ENCODE peak calls at places on chromosomes 16 and 17, in ten cellular contexts. A is testis; M is CD4-positive, CD25-positive, alpha-beta regulatory T cell; P is mesendoderm; Q is mucosa of descending colon; T is DND-41; G is tibial artery; J is colonic mucosa; E is left ventricle myocardium inferior; L is upper lobe of left lung. I is an unnamed sample. For H3K36me3 and H3K4me1, the result is how much of the 10 kb centered on the place peaks cover.

GRCh38 chr16:54171855-54172537 is 114.6 kb downstream of the IRX3 start:
- DNase-seq in A (no peak), M (no peak), P (peak), Q (no peak), T (no peak), G (no peak), J (no peak), E (no peak), L (no peak), I (no peak)

GRCh38 chr17:43140396-43141332 is 15.5 kb upstream of the BRCA1 start:
- DNase-seq in A (no peak), M (no peak), P (no peak), Q (no peak), T (no peak), G (no peak), J (no peak), E (no peak), L (no peak), I (no peak)

GRCh38 chr17:14833201-14833773 is 431.8 kb downstream of the PMP22 start:
- DNase-seq in A (no peak), M (no peak), P (no peak), Q (no peak), T (peak), G (no peak), J (no peak), E (no peak), L (no peak), I (no peak)

GRCh38 chr16:81198635-81199034 is 39.9 kb upstream of the BCO1 start:
- DNase-seq in A (no peak), M (no peak), P (no peak), Q (no peak), T (no peak), G (no peak), J (no peak), E (no peak), L (no peak), I (no peak)

GRCh38 chr17:18184143-18185007 is 747 bp downstream of the ALKBH5 start:
- DNase-seq in A (peak), M (peak), P (peak), Q (peak), T (peak), G (peak), J (peak), E (peak), L (peak), I (peak)

GRCh38 chr17:77322284-77322533 is 181.4 kb downstream of the SEC14L1 start:
- DNase-seq in A (no peak), M (no peak), P (no peak), Q (no peak), T (no peak), G (no peak), J (no peak), E (no peak), L (no peak), I (no peak)

GRCh38 chr17:64698725-64699124 is 36.6 kb upstream of the SMURF2 start:
- DNase-seq in A (no peak), M (no peak), P (no peak), Q (no peak), T (no peak), G (no peak), J (no peak), E (no peak), L (no peak), I (no peak)

GRCh38 chr17:76145231-76146052 is 4.4 kb upstream of the FOXJ1 start:
- DNase-seq in A (no peak), M (peak), P (no peak), Q (no peak), T (no peak), G (peak), J (no peak), E (no peak), L (no peak), I (no peak)

GRCh38 chr16:80027007-80027965 is 426.7 kb upstream of the MAF start:
- DNase-seq in A (peak), M (peak), P (peak), Q (peak), T (peak), G (peak), J (peak), E (peak), L (peak), I (peak)

GRCh38 chr17:19538095-19539039 is 4.7 kb downstream of the SLC47A1 start:
- DNase-seq in A (peak), M (no peak), P (no peak), Q (no peak), T (no peak), G (no peak), J (no peak), E (peak), L (no peak), I (no peak)

GRCh38 chr17:66954632-66955031 is 9.9 kb upstream of the CACNG4 start:
- DNase-seq in A (no peak), M (no peak), P (no peak), Q (no peak), T (no peak), G (no peak), J (no peak), E (no peak), L (no peak), I (no peak)

GRCh38 chr17:65857713-65858112 is 296.3 kb upstream of the AXIN2 start:
- DNase-seq in A (no peak), M (no peak), P (no peak), Q (no peak), T (no peak), G (no peak), J (no peak), E (no peak), L (no peak), I (no peak)

GRCh38 chr16:11292076-11292748 is 11.1 kb upstream of the PRM1 start:
- DNase-seq in A (no peak), M (no peak), P (no peak), Q (no peak), T (no peak), G (no peak), J (no peak), E (no peak), L (no peak), I (no peak)

GRCh38 chr16:85286970-85287814 is 174.9 kb upstream of the CIBAR2 start:
- DNase-seq in A (no peak), M (no peak), P (no peak), Q (no peak), T (no peak), G (peak), J (no peak), E (peak), L (peak), I (no peak)

GRCh38 chr17:62321451-62321850 is 58.9 kb upstream of the EFCAB3 start:
- DNase-seq in A (no peak), M (no peak), P (no peak), Q (no peak), T (no peak), G (no peak), J (no peak), E (no peak), L (no peak), I (no peak)

GRCh38 chr16:58324792-58325191 is 30.0 kb upstream of the PRSS54 start:
- DNase-seq in A (no peak), M (no peak), P (no peak), Q (no peak), T (no peak), G (no peak), J (no peak), E (no peak), L (no peak), I (no peak)

GRCh38 chr17:6471531-6472465 is 27.5 kb downstream of the PIMREG start:
- DNase-seq in A (no peak), M (no peak), P (peak), Q (no peak), T (no peak), G (no peak), J (no peak), E (no peak), L (no peak), I (peak)

GRCh38 chr16:89993377-89993776 is 25.9 kb downstream of the DBNDD1 start:
- DNase-seq in A (no peak), M (no peak), P (no peak), Q (no peak), T (no peak), G (no peak), J (no peak), E (no peak), L (no peak), I (no peak)

GRCh38 chr16:58028168-58028455 is 2.6 kb downstream of the MMP15 start:
- DNase-seq in A (no peak), M (no peak), P (no peak), Q (no peak), T (no peak), G (no peak), J (no peak), E (peak), L (no peak), I (no peak)

GRCh38 chr16:28591355-28591754 is 5.5 kb downstream of the SULT1A2 start:
- DNase-seq in A (no peak), M (no peak), P (no peak), Q (no peak), T (no peak), G (no peak), J (no peak), E (no peak), L (no peak), I (no peak)

GRCh38 chr16:56967733-56968132 is 6.0 kb downstream of the CETP start:
- DNase-seq in A (no peak), M (no peak), P (no peak), Q (no peak), T (no peak), G (no peak), J (no peak), E (no peak), L (no peak), I (no peak)

GRCh38 chr16:88681084-88681680 is 5.1 kb downstream of the SNAI3 start:
- DNase-seq in A (no peak), M (peak), P (peak), Q (peak), T (no peak), G (no peak), J (peak), E (no peak), L (peak), I (peak)

GRCh38 chr16:15611610-15612009 is 31.3 kb downstream of the MARF1 start:
- DNase-seq in A (no peak), M (no peak), P (no peak), Q (no peak), T (no peak), G (no peak), J (no peak), E (no peak), L (no peak), I (no peak)

GRCh38 chr16:15608398-15609285 is 34.3 kb downstream of the MARF1 start:
- DNase-seq in A (no peak), M (no peak), P (no peak), Q (no peak), T (no peak), G (no peak), J (no peak), E (no peak), L (no peak), I (no peak)

GRCh38 chr16:15609286-15609649 is 33.7 kb downstream of the MARF1 start:
- DNase-seq in A (no peak), M (no peak), P (no peak), Q (no peak), T (no peak), G (no peak), J (no peak), E (no peak), L (no peak), I (no peak)

GRCh38 chr16:15607700-15608396 is 35.1 kb downstream of the MARF1 start:
- DNase-seq in A (peak), M (no peak), P (peak), Q (no peak), T (no peak), G (peak), J (no peak), E (peak), L (no peak), I (no peak)

DNA sequence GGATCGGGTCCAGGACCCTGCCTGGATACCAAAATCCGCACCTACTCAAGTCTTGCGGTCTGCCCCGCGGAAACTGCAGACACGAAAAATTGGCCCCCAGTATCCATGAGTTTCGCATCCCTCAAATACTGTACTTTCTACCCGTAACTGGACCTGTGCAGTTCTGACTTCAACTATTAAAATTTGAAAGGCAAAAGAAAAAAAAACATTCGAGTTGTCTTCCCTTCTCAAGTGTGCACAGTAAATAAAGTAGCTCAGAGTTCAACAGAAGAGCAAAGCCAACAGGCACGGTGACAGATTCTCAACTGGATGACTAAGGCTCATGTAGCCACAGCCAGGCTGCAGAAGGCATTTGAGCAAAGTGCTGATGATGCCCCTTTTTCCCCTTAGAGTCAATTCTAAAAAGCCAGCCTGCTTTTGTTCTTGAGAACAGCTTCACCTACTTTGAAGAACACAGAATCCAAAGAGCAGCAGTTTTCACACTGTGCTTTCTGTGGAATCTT is 32.5 kb downstream of the MARF1 start:
- DNase-seq in A (no peak), M (no peak), P (no peak), Q (no peak), T (no peak), G (no peak), J (no peak), E (no peak), L (no peak), I (no peak)
- H3K36me3 ChIP-seq in A (under half), M (half or more), P (under half), Q (under half), T (half or more), G (half or more), J (under half), E (half or more), L (under half), I (under half)

DNA sequence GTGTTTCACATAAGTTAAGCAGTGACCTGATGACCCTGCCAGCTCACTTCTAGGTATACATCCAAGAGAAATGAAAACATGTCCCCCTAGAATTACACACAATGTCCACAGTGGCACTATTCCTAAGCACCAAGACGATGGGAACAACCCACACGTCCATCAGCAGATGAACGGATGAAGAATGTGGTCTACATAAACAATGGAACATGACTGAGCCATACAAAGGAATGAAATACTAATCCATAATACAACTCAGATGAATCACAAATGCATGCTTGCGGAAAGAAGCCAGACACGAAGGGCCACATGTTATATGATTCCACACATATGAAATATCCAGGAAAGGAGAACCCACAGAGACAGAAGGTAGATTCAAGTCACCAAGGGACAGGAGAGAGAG is 17.4 kb downstream of the USP22 start:
- DNase-seq in A (no peak), M (no peak), P (no peak), Q (no peak), T (no peak), G (no peak), J (no peak), E (no peak), L (no peak), I (no peak)
- H3K4me1 ChIP-seq in A (under half), M (under half), P (under half), Q (under half), T (under half), G (half or more), J (under half), E (half or more), L (under half), I (under half)

DNA sequence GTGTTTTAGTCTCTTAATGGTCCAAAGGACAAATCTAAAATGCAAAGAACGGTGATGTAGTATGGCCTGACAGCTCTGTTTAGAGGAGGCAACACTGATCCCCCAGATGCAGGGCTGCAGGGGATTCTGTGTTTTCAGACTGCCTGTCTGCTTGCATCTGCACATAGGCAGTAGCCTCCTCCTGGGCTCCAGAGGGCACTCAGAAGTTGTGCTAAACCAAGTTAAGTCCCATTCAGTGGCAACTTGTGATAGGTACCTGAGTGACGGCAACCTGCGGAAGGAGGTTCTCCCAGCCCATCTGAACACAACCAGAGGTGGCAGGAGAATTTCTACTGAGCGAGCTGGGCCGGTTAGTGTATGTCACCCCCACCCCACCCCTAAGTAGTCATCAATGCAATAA is 9.9 kb downstream of the HAS3 start:
- DNase-seq in A (no peak), M (no peak), P (no peak), Q (no peak), T (no peak), G (no peak), J (no peak), E (no peak), L (no peak), I (no peak)
- H3K36me3 ChIP-seq in A (under half), M (half or more), P (under half), Q (under half), T (half or more), G (half or more), J (under half), E (under half), L (under half), I (under half)

DNA sequence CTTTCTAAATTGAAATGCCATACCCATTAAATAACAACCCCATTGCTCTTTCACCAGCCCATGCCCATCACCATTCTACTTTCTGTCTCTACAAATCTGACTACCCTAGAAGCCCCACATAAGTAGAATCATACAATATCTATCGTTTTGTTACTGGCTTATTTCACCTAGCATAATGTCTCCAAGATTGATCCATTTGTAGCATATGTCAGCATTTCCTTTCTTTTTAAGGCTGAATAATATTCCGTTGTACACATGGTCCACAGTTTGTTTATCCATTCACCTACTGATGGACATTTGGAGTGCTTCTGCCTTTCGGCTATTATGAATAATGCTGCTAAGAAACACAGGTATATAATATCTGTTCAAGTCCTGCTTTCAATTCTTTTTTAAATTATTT is 393.1 kb upstream of the SOX9 start:
- DNase-seq in A (no peak), M (no peak), P (no peak), Q (no peak), T (no peak), G (no peak), J (no peak), E (no peak), L (no peak), I (no peak)
- H3K4me1 ChIP-seq in A (under half), M (under half), P (under half), Q (under half), T (under half), G (under half), J (under half), E (under half), L (under half), I (under half)